ENCODE peak calls at places on chromosomes 5 and 9, in five cellular contexts. P is ovary, L is neural crest cell, K is foreskin fibroblast, G is fibroblast of lung. M is an unnamed sample.
A peak's percentile ranks its signal among the peaks of the same experiment; 100 is the strongest.

GRCh38 chr5:143573568-143574170 is 170.2 kb upstream of the NR3C1 start:
- DNase-seq in P (no peak), L (no peak), K (no peak), G (no peak), M (no peak)

GRCh38 chr9:126755325-126755875 is 49.4 kb upstream of the ZBTB43 start:
- DNase-seq in P (no peak), L (no peak), K (no peak), G (no peak), M (no peak)

GRCh38 chr9:116870566-116870965 is 183.5 kb downstream of the TRIM32 start:
- DNase-seq in P (no peak), L (no peak), K (no peak), G (no peak), M (no peak)

GRCh38 chr9:5614192-5614591 is 14.7 kb upstream of the RIC1 start:
- DNase-seq in P (no peak), L (no peak), K (no peak), G (no peak), M (no peak)

GRCh38 chr9:133246507-133247390 is 28.3 kb downstream of the ABO start:
- DNase-seq in P (no peak), L (no peak), K (no peak), G (no peak), M (no peak)

GRCh38 chr5:168126606-168127005 is 164.8 kb upstream of the WWC1 start:
- DNase-seq in P (no peak), L (no peak), K (no peak), G (no peak), M (no peak)

GRCh38 chr5:144487207-144487606 is 316.5 kb downstream of the KCTD16 start:
- DNase-seq in P (no peak), L (no peak), K (no peak), G (no peak), M (no peak)

GRCh38 chr9:37943329-37944265 is 39.7 kb upstream of the SLC25A51 start:
- DNase-seq in P (peak; percentile 47), L (no peak), K (peak; percentile 83), G (peak; percentile 97), M (peak; percentile 71)

GRCh38 chr5:141040093-141040762 is 10.9 kb upstream of the PCDHB1 start:
- DNase-seq in P (no peak), L (peak; percentile 61), K (no peak), G (no peak), M (no peak)

GRCh38 chr9:85483214-85483613 is 258.5 kb downstream of the AGTPBP1 start:
- DNase-seq in P (no peak), L (no peak), K (no peak), G (no peak), M (no peak)

GRCh38 chr5:1387059-1387755 is 42.3 kb upstream of the CLPTM1L start:
- DNase-seq in P (no peak), L (no peak), K (no peak), G (no peak), M (no peak)

GRCh38 chr9:38423939-38424843 is at the start of gene IGFBPL1:
- DNase-seq in P (no peak), L (peak; percentile 38), K (no peak), G (peak; percentile 35), M (no peak)

GRCh38 chr5:112154940-112155686 is 264.0 kb downstream of the EPB41L4A start:
- DNase-seq in P (no peak), L (no peak), K (peak; percentile 26), G (no peak), M (no peak)

GRCh38 chr5:38069360-38069759 is 189.0 kb upstream of the EGFLAM start:
- DNase-seq in P (peak; percentile 33), L (no peak), K (no peak), G (peak; percentile 32), M (no peak)

GRCh38 chr5:104361932-104362331 is 799.3 kb upstream of the NUDT12 start:
- DNase-seq in P (no peak), L (no peak), K (no peak), G (no peak), M (no peak)

GRCh38 chr5:77864997-77865396 is 88.9 kb upstream of the TBCA start:
- DNase-seq in P (no peak), L (no peak), K (no peak), G (no peak), M (no peak)

GRCh38 chr9:116096046-116096445 is 57.5 kb upstream of the PAPPA start:
- DNase-seq in P (no peak), L (no peak), K (no peak), G (peak; percentile 68), M (no peak)

GRCh38 chr9:97623946-97624345 is 9.2 kb downstream of the TSTD2 start:
- DNase-seq in P (no peak), L (no peak), K (no peak), G (no peak), M (no peak)

GRCh38 chr5:164235176-164235914 is 729.9 kb downstream of the MAT2B start:
- DNase-seq in P (no peak), L (no peak), K (peak; percentile 6), G (peak; percentile 98), M (peak; percentile 44)

GRCh38 chr5:17743580-17744435 is 109.5 kb downstream of the TAF11L14 start:
- DNase-seq in P (no peak), L (no peak), K (no peak), G (peak; percentile 92), M (no peak)

GRCh38 chr5:95995947-95996489 is 34.4 kb upstream of the ELL2 start:
- DNase-seq in P (no peak), L (no peak), K (no peak), G (no peak), M (no peak)

GRCh38 chr5:55176176-55176818 is 3.3 kb upstream of the CDC20B start:
- DNase-seq in P (no peak), L (peak; percentile 51), K (peak; percentile 34), G (no peak), M (no peak)

GRCh38 chr5:67679184-67679855 is 482.7 kb upstream of the CD180 start:
- DNase-seq in P (no peak), L (no peak), K (no peak), G (no peak), M (no peak)

DNA sequence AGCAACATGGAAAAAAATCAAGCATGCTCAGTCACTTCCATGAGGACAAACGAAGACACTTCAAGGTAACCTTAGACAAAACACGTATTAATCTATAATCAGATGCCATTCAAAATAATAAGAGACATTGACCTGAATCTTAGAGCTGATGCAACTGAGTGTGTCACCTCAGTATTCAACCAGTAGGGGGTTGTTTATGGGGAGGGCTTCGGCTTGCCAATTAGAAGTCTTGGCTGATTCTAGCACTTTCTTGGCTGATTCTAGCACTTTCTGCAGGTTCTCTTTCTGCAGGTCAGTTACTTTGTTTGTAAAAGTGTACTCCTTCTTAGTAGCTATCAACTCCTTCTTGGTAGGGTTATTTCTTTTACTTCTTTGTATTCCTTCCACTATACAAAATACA is 317.6 kb downstream of the ENC1 start:
- DNase-seq in P (no peak), L (no peak), K (no peak), G (no peak), M (no peak)
- TF ChIP-seq CTCF in P (no peak), L (no peak), K (no peak), G (no peak), M (peak; percentile 3)

DNA sequence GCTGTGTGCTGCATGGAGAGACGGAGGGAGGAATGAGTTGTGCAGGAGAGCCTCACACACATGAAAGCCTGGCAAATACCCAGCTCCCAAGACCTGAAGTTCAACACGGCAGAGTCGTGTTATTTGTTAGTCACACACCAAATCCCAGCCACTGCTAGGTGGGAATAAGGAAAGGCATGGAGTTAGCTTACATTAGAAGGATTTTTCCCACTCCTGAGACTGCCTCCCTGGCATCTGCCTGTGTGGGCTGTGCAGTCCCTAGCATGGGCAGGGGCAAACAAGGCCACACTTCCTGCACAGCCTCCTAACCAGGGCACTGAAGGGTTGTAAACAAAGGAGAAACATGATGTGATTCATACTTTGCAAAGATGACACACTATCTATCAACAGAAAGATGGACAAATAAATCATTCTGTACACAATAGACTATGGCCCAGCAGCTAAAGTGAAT is 306.8 kb downstream of the SPOCK1 start:
- DNase-seq in P (no peak), L (no peak), K (peak; percentile 23), G (peak; percentile 84), M (no peak)
- TF ChIP-seq CTCF in P (no peak), L (no peak), K (no peak), G (no peak), M (no peak)

GRCh38 chr9:136769710-136770191 is 5.4 kb upstream of the LCN15 start:
- DNase-seq in P (no peak), L (peak; percentile 69), K (no peak), G (no peak), M (no peak)
- TF ChIP-seq CTCF in P (no peak), L (peak; percentile 58), K (peak; percentile 41), G (peak; percentile 34), M (peak; percentile 54)

GRCh38 chr9:32069169-32069813 is 315.2 kb upstream of the ACO1 start:
- DNase-seq in P (no peak), L (no peak), K (no peak), G (no peak), M (no peak)
- TF ChIP-seq CTCF in P (no peak), L (peak; percentile 52), K (no peak), G (no peak), M (no peak)

GRCh38 chr5:92371171-92371888 is 988.2 kb upstream of the ARRDC3 start:
- DNase-seq in P (no peak), L (no peak), K (no peak), G (no peak), M (no peak)
- TF ChIP-seq CTCF in P (no peak), L (no peak), K (no peak), G (no peak), M (no peak)

GRCh38 chr5:120684213-120684612 is 220.1 kb downstream of the PRR16 start:
- DNase-seq in P (no peak), L (no peak), K (no peak), G (peak; percentile 29), M (no peak)
- TF ChIP-seq CTCF in P (no peak), L (no peak), K (no peak), G (no peak), M (peak; percentile 11)

M was measured in AG04450.